ENCODE peak calls at places on chromosomes 5 and 9, in nine cellular contexts. One of them, this sample, is unnamed.

GRCh38 chr9:136773386-136774044 is 9.2 kb upstream of the LCN15 start:
- DNase-seq in fibroblast of villous mesenchyme: no peak
- DNase-seq in bronchial epithelial cell: no peak
- DNase-seq in brain microvascular endothelial cell: no peak
- DNase-seq in adrenal gland: no peak
- DNase-seq in HFF-Myc: no peak
- DNase-seq in fibroblast of pulmonary artery: no peak
- DNase-seq in heart right ventricle: no peak
- DNase-seq in IMR-90: no peak
- DNase-seq in this sample: peak

GRCh38 chr5:54946306-54946705 is 39.1 kb downstream of the ESM1 start:
- DNase-seq in fibroblast of villous mesenchyme: no peak
- DNase-seq in bronchial epithelial cell: no peak
- DNase-seq in brain microvascular endothelial cell: no peak
- DNase-seq in adrenal gland: no peak
- DNase-seq in HFF-Myc: no peak
- DNase-seq in fibroblast of pulmonary artery: no peak
- DNase-seq in heart right ventricle: no peak
- DNase-seq in IMR-90: no peak
- DNase-seq in this sample: no peak

GRCh38 chr9:109780453-109781033 is 545 bp downstream of the PALM2AKAP2 start:
- DNase-seq in fibroblast of villous mesenchyme: peak
- DNase-seq in bronchial epithelial cell: peak
- DNase-seq in brain microvascular endothelial cell: no peak
- DNase-seq in adrenal gland: no peak
- DNase-seq in HFF-Myc: no peak
- DNase-seq in fibroblast of pulmonary artery: peak
- DNase-seq in heart right ventricle: no peak
- DNase-seq in IMR-90: no peak
- DNase-seq in this sample: no peak

GRCh38 chr5:169089343-169089742 is 211.6 kb downstream of the SLIT3 start:
- DNase-seq in fibroblast of villous mesenchyme: no peak
- DNase-seq in bronchial epithelial cell: peak
- DNase-seq in brain microvascular endothelial cell: no peak
- DNase-seq in adrenal gland: no peak
- DNase-seq in HFF-Myc: no peak
- DNase-seq in fibroblast of pulmonary artery: no peak
- DNase-seq in heart right ventricle: no peak
- DNase-seq in IMR-90: no peak
- DNase-seq in this sample: no peak

GRCh38 chr9:131442351-131442750 is 48.5 kb downstream of the PRRC2B start:
- DNase-seq in fibroblast of villous mesenchyme: no peak
- DNase-seq in bronchial epithelial cell: no peak
- DNase-seq in brain microvascular endothelial cell: no peak
- DNase-seq in adrenal gland: peak
- DNase-seq in HFF-Myc: no peak
- DNase-seq in fibroblast of pulmonary artery: no peak
- DNase-seq in heart right ventricle: no peak
- DNase-seq in IMR-90: no peak
- DNase-seq in this sample: no peak

GRCh38 chr5:179720222-179720621 is 12.4 kb upstream of the MAML1 start:
- DNase-seq in fibroblast of villous mesenchyme: no peak
- DNase-seq in bronchial epithelial cell: no peak
- DNase-seq in brain microvascular endothelial cell: no peak
- DNase-seq in adrenal gland: no peak
- DNase-seq in HFF-Myc: no peak
- DNase-seq in fibroblast of pulmonary artery: no peak
- DNase-seq in heart right ventricle: no peak
- DNase-seq in IMR-90: peak
- DNase-seq in this sample: no peak

GRCh38 chr5:10192309-10192708 is 57.4 kb downstream of the ATPSCKMT start:
- DNase-seq in fibroblast of villous mesenchyme: peak
- DNase-seq in bronchial epithelial cell: no peak
- DNase-seq in brain microvascular endothelial cell: peak
- DNase-seq in adrenal gland: no peak
- DNase-seq in HFF-Myc: peak
- DNase-seq in fibroblast of pulmonary artery: peak
- DNase-seq in heart right ventricle: no peak
- DNase-seq in IMR-90: peak
- DNase-seq in this sample: no peak

GRCh38 chr5:146565764-146566163 is 49.8 kb upstream of the GPR151 start:
- DNase-seq in fibroblast of villous mesenchyme: peak
- DNase-seq in bronchial epithelial cell: peak
- DNase-seq in brain microvascular endothelial cell: peak
- DNase-seq in adrenal gland: peak
- DNase-seq in HFF-Myc: peak
- DNase-seq in fibroblast of pulmonary artery: peak
- DNase-seq in heart right ventricle: peak
- DNase-seq in IMR-90: peak
- DNase-seq in this sample: peak

GRCh38 chr9:75855509-75855908 is 35.0 kb upstream of the PCSK5 start:
- DNase-seq in fibroblast of villous mesenchyme: peak
- DNase-seq in bronchial epithelial cell: peak
- DNase-seq in brain microvascular endothelial cell: peak
- DNase-seq in adrenal gland: no peak
- DNase-seq in HFF-Myc: peak
- DNase-seq in fibroblast of pulmonary artery: peak
- DNase-seq in heart right ventricle: peak
- DNase-seq in IMR-90: peak
- DNase-seq in this sample: no peak

GRCh38 chr5:166185232-166185631 is 2106.2 kb upstream of the WWC1 start:
- DNase-seq in fibroblast of villous mesenchyme: no peak
- DNase-seq in bronchial epithelial cell: no peak
- DNase-seq in brain microvascular endothelial cell: no peak
- DNase-seq in adrenal gland: no peak
- DNase-seq in HFF-Myc: no peak
- DNase-seq in fibroblast of pulmonary artery: no peak
- DNase-seq in heart right ventricle: no peak
- DNase-seq in IMR-90: no peak
- DNase-seq in this sample: no peak

GRCh38 chr5:135705941-135706340 is 127.2 kb upstream of the CXCL14 start:
- DNase-seq in fibroblast of villous mesenchyme: no peak
- DNase-seq in bronchial epithelial cell: no peak
- DNase-seq in brain microvascular endothelial cell: no peak
- DNase-seq in adrenal gland: no peak
- DNase-seq in HFF-Myc: no peak
- DNase-seq in fibroblast of pulmonary artery: no peak
- DNase-seq in heart right ventricle: no peak
- DNase-seq in IMR-90: no peak
- DNase-seq in this sample: no peak

GRCh38 chr5:131245948-131246347 is 17.9 kb upstream of the CDC42SE2 start:
- DNase-seq in fibroblast of villous mesenchyme: no peak
- DNase-seq in bronchial epithelial cell: no peak
- DNase-seq in brain microvascular endothelial cell: no peak
- DNase-seq in adrenal gland: no peak
- DNase-seq in HFF-Myc: no peak
- DNase-seq in fibroblast of pulmonary artery: no peak
- DNase-seq in heart right ventricle: no peak
- DNase-seq in IMR-90: no peak
- DNase-seq in this sample: no peak

GRCh38 chr5:72248352-72249032 is 71.5 kb downstream of the MRPS27 start:
- DNase-seq in fibroblast of villous mesenchyme: peak
- DNase-seq in bronchial epithelial cell: peak
- DNase-seq in brain microvascular endothelial cell: peak
- DNase-seq in adrenal gland: peak
- DNase-seq in HFF-Myc: peak
- DNase-seq in fibroblast of pulmonary artery: peak
- DNase-seq in heart right ventricle: peak
- DNase-seq in IMR-90: peak
- DNase-seq in this sample: no peak

DNA sequence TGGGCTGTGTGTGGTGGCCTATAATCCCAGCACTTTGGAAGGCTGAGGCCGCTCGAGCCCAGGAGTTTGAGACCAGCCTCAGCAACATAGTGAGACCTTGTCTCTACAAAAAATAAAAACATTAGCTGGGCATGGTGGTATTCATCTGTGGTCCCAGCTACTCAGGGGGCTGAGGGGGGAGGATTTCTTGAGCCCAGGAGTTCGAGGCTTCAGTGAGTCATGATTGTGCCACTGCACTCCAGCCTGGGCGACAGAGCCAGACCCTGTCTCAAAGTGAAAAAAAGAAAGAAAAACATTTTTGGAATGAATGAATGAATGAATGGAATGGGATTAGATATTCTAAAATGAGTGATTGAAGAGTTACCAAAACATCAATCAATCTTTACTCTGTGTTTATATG is 85.8 kb downstream of the FGF1 start:
- DNase-seq in fibroblast of villous mesenchyme: no peak
- DNase-seq in bronchial epithelial cell: no peak
- DNase-seq in brain microvascular endothelial cell: no peak
- DNase-seq in adrenal gland: no peak
- DNase-seq in HFF-Myc: no peak
- DNase-seq in fibroblast of pulmonary artery: no peak
- DNase-seq in heart right ventricle: no peak
- DNase-seq in IMR-90: no peak
- DNase-seq in this sample: no peak
- H3K4me3 ChIP-seq in fibroblast of villous mesenchyme: no peak
- H3K4me3 ChIP-seq in bronchial epithelial cell: no peak
- H3K4me3 ChIP-seq in brain microvascular endothelial cell: no peak
- H3K4me3 ChIP-seq in adrenal gland: no peak
- H3K4me3 ChIP-seq in HFF-Myc: no peak
- H3K4me3 ChIP-seq in fibroblast of pulmonary artery: no peak
- H3K4me3 ChIP-seq in heart right ventricle: no peak
- H3K4me3 ChIP-seq in IMR-90: no peak
- H3K4me3 ChIP-seq in this sample: no peak

DNA sequence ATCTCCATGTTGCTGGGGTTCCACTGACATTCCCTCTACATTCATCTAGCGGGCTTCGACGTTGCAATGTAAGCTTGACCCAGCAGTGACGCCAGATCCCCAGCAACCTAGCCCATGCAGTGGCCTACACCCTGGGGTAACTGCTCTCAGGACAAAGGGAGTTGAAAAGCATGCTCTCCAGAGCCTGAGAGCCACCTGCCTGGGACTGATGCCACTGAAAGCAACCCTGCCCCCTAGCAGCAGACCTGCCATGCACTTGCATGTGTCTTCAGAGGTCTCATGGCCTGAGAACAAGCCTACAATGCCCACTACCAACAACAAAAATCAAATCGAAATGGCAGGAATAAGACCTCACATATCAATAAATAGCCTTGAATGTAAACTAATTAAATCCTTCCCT is 330.3 kb downstream of the TRIM36 start:
- DNase-seq in fibroblast of villous mesenchyme: no peak
- DNase-seq in bronchial epithelial cell: no peak
- DNase-seq in brain microvascular endothelial cell: no peak
- DNase-seq in adrenal gland: no peak
- DNase-seq in HFF-Myc: no peak
- DNase-seq in fibroblast of pulmonary artery: no peak
- DNase-seq in heart right ventricle: no peak
- DNase-seq in IMR-90: no peak
- DNase-seq in this sample: no peak
- H3K4me3 ChIP-seq in fibroblast of villous mesenchyme: no peak
- H3K4me3 ChIP-seq in bronchial epithelial cell: no peak
- H3K4me3 ChIP-seq in brain microvascular endothelial cell: no peak
- H3K4me3 ChIP-seq in adrenal gland: no peak
- H3K4me3 ChIP-seq in HFF-Myc: no peak
- H3K4me3 ChIP-seq in fibroblast of pulmonary artery: no peak
- H3K4me3 ChIP-seq in heart right ventricle: no peak
- H3K4me3 ChIP-seq in IMR-90: no peak
- H3K4me3 ChIP-seq in this sample: no peak

GRCh38 chr5:122152266-122152900 is 23.0 kb downstream of the ZNF474 start:
- DNase-seq in fibroblast of villous mesenchyme: no peak
- DNase-seq in bronchial epithelial cell: no peak
- DNase-seq in brain microvascular endothelial cell: no peak
- DNase-seq in adrenal gland: no peak
- DNase-seq in HFF-Myc: no peak
- DNase-seq in fibroblast of pulmonary artery: no peak
- DNase-seq in heart right ventricle: no peak
- DNase-seq in IMR-90: no peak
- DNase-seq in this sample: no peak

GRCh38 chr5:122151640-122152039 is 22.3 kb downstream of the ZNF474 start:
- DNase-seq in fibroblast of villous mesenchyme: peak
- DNase-seq in bronchial epithelial cell: peak
- DNase-seq in brain microvascular endothelial cell: peak
- DNase-seq in adrenal gland: no peak
- DNase-seq in HFF-Myc: no peak
- DNase-seq in fibroblast of pulmonary artery: peak
- DNase-seq in heart right ventricle: no peak
- DNase-seq in IMR-90: peak
- DNase-seq in this sample: no peak

GRCh38 chr5:122150128-122150685 is 20.9 kb downstream of the ZNF474 start:
- DNase-seq in fibroblast of villous mesenchyme: no peak
- DNase-seq in bronchial epithelial cell: no peak
- DNase-seq in brain microvascular endothelial cell: peak
- DNase-seq in adrenal gland: no peak
- DNase-seq in HFF-Myc: no peak
- DNase-seq in fibroblast of pulmonary artery: no peak
- DNase-seq in heart right ventricle: no peak
- DNase-seq in IMR-90: peak
- DNase-seq in this sample: no peak

GRCh38 chr5:122153230-122153629 is 23.9 kb downstream of the ZNF474 start:
- DNase-seq in fibroblast of villous mesenchyme: peak
- DNase-seq in bronchial epithelial cell: peak
- DNase-seq in brain microvascular endothelial cell: no peak
- DNase-seq in adrenal gland: no peak
- DNase-seq in HFF-Myc: no peak
- DNase-seq in fibroblast of pulmonary artery: peak
- DNase-seq in heart right ventricle: no peak
- DNase-seq in IMR-90: peak
- DNase-seq in this sample: no peak

DNA sequence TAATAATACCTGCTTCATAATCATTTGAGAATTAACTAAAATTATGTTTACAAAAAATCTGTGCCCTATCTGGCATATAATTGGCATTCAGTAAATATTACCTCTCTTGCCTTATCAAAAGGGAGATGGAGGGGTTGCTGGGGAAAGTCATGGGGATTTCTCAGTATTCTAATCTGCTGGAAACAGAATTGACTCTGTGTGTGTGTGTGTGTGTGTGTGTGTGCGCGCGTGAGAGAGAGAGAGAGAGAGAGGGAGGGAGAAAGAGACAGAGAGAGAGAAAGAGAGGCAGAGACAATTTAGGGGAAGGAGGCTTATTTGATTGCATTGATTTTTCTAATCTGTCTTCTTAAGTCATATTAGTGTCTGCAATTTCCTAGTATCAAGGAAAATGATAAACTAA is 20.3 kb downstream of the ZNF474 start:
- DNase-seq in fibroblast of villous mesenchyme: no peak
- DNase-seq in bronchial epithelial cell: no peak
- DNase-seq in brain microvascular endothelial cell: no peak
- DNase-seq in adrenal gland: no peak
- DNase-seq in HFF-Myc: no peak
- DNase-seq in fibroblast of pulmonary artery: no peak
- DNase-seq in heart right ventricle: no peak
- DNase-seq in IMR-90: no peak
- DNase-seq in this sample: no peak
- H3K4me3 ChIP-seq in fibroblast of villous mesenchyme: no peak
- H3K4me3 ChIP-seq in bronchial epithelial cell: no peak
- H3K4me3 ChIP-seq in brain microvascular endothelial cell: no peak
- H3K4me3 ChIP-seq in adrenal gland: no peak
- H3K4me3 ChIP-seq in HFF-Myc: no peak
- H3K4me3 ChIP-seq in fibroblast of pulmonary artery: no peak
- H3K4me3 ChIP-seq in heart right ventricle: no peak
- H3K4me3 ChIP-seq in IMR-90: no peak
- H3K4me3 ChIP-seq in this sample: no peak

DNA sequence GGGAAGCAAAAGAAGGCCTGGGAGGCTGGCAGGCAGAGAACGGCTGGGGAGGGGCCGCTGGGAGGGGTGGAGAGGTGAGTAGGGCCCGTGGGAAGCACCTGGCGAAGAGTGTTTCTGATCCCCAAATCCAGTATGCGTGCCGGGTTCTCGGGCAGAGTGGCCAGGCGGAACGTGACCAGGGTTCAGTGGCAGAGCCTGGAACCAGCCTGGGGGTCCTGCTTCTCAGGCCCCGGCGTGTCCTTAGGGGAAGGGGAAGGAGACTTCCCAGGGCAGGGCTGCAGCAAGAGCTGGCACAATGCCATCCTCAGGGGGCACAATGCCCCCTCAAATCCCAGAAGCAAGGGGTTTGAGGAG is 25.5 kb upstream of the IER5L start:
- DNase-seq in fibroblast of villous mesenchyme: no peak
- DNase-seq in bronchial epithelial cell: no peak
- DNase-seq in brain microvascular endothelial cell: no peak
- DNase-seq in adrenal gland: no peak
- DNase-seq in HFF-Myc: no peak
- DNase-seq in fibroblast of pulmonary artery: no peak
- DNase-seq in heart right ventricle: no peak
- DNase-seq in IMR-90: no peak
- DNase-seq in this sample: no peak
- H3K4me3 ChIP-seq in fibroblast of villous mesenchyme: peak
- H3K4me3 ChIP-seq in bronchial epithelial cell: no peak
- H3K4me3 ChIP-seq in brain microvascular endothelial cell: peak
- H3K4me3 ChIP-seq in adrenal gland: peak
- H3K4me3 ChIP-seq in HFF-Myc: peak
- H3K4me3 ChIP-seq in fibroblast of pulmonary artery: peak
- H3K4me3 ChIP-seq in heart right ventricle: peak
- H3K4me3 ChIP-seq in IMR-90: no peak
- H3K4me3 ChIP-seq in this sample: no peak

This sample was measured in GM06990.